ENCODE peak calls at places on chromosomes 2 and 18, in seven cellular contexts. D is MM.1S, T is neural progenitor cell, F is PC-3, H is fibroblast of lung, K is GM23248, Y is HepG2. J is an unnamed sample.

GRCh38 chr18:75548353-75548752 is 120.8 kb upstream of the SMIM21 start:
- DNase-seq in D (peak; percentile 35), T (peak; percentile 67), F (no peak), H (no peak), K (no peak), Y (no peak), J (no peak)

GRCh38 chr2:120635146-120635545 is 100.5 kb upstream of the GLI2 start:
- DNase-seq in D (no peak), T (no peak), F (no peak), H (no peak), K (no peak), Y (no peak), J (no peak)

GRCh38 chr2:224259831-224260230 is 142.1 kb downstream of the FAM124B start:
- DNase-seq in D (no peak), T (no peak), F (no peak), H (no peak), K (no peak), Y (no peak), J (no peak)

GRCh38 chr2:217438821-217439220 is 564.0 kb downstream of the TNS1 start:
- DNase-seq in D (no peak), T (no peak), F (no peak), H (no peak), K (no peak), Y (no peak), J (no peak)

GRCh38 chr18:2150566-2150965 is 420.7 kb downstream of the METTL4 start:
- DNase-seq in D (no peak), T (no peak), F (peak; percentile 48), H (peak; percentile 15), K (no peak), Y (no peak), J (no peak)

GRCh38 chr2:85324639-85325465 is 2.9 kb downstream of the TGOLN2 start:
- DNase-seq in D (no peak), T (no peak), F (no peak), H (peak; percentile 35), K (peak; percentile 60), Y (peak; percentile 99), J (peak; percentile 55)

GRCh38 chr2:7394195-7394594 is 477.0 kb downstream of the RNF144A start:
- DNase-seq in D (no peak), T (no peak), F (no peak), H (no peak), K (no peak), Y (no peak), J (no peak)

GRCh38 chr18:10320848-10321247 is 133.6 kb upstream of the APCDD1 start:
- DNase-seq in D (no peak), T (no peak), F (no peak), H (no peak), K (peak; percentile 68), Y (no peak), J (no peak)

GRCh38 chr2:62505649-62506420 is at the start of gene TMEM17:
- DNase-seq in D (peak; percentile 60), T (peak; percentile 93), F (peak; percentile 94), H (peak; percentile 94), K (peak; percentile 95), Y (no peak), J (peak; percentile 90)

GRCh38 chr18:48949606-48950535 is 894 bp downstream of the SMAD7 start:
- DNase-seq in D (peak; percentile 58), T (peak; percentile 81), F (peak; percentile 37), H (peak; percentile 62), K (peak; percentile 74), Y (no peak), J (peak; percentile 53)

DNA sequence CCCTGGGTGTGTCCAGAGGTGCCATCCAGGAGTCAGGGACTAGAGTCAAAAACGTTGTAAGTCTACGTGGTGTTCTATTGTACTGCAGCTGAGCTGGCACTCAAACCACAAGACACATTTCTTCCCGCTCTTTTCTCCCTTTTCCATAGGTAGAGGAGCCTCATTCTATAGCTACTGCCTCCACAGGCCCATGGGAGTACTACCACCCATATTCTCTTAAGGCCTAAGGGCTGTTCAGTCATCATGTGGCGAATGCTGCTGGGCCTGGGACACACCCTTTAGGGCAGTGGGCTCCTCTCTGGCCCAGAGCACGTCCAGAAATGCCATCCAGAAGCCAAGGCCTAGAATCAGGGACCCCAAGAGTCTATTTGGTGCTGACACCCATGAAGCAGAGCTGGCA is 1271.7 kb downstream of the CNTNAP5 start:
- DNase-seq in D (no peak), T (no peak), F (no peak), H (no peak), K (no peak), Y (no peak), J (no peak)
- H3K4me2 ChIP-seq in D (no peak overlapping the region), T (no peak overlapping the region), F (no peak overlapping the region), H (no peak overlapping the region), K (no peak overlapping the region), Y (no peak overlapping the region), J (no peak overlapping the region)

DNA sequence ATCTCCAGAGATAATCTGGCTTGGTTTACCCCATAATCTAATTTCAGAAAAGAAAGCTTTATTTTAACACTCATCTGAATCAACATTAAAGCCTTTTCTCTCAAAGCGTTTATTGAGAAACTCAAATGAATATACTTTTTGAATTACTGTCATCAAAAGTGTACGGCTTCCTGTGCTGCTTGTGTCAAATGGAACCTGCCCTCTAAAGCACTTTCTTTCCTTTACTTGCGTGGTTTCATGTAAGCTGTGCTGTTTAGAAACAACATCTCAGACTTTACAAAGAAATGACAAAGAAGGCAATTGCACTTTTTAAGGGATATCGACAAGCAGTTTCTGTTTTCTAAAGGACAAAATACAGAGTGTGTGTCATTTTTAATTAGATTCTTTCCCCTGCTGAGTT is 35.1 kb downstream of the CYBRD1 start:
- DNase-seq in D (no peak), T (peak; percentile 35), F (no peak), H (no peak), K (no peak), Y (no peak), J (no peak)
- H2AFZ ChIP-seq in D (no peak overlapping the region), T (no peak overlapping the region), F (no peak overlapping the region), H (no peak overlapping the region), K (no peak overlapping the region), Y (peak overlapping the region; percentile 76), J (no peak overlapping the region)

DNA sequence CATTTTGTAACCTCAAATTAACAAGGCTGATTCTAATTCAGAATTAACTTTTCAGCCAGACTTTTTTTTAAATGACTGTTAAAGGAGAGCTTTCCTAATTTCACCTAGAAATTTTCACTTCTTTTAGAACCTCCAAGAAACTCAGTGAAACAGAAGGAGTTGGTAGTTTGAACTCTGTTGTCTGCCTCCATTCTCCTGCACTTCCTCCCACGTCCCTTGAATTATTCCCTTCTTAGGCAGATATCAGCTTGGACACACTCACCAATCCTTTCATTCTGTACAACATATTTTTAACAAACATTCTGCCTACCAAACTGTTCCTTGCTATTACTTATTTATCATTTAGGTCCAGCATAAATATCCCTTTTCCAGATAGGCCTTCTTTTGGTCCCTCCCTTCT is 79.3 kb downstream of the COX7A2L start:
- DNase-seq in D (no peak), T (no peak), F (no peak), H (no peak), K (no peak), Y (no peak), J (no peak)
- H3K4me2 ChIP-seq in D (no peak overlapping the region), T (no peak overlapping the region), F (no peak overlapping the region), H (no peak overlapping the region), K (no peak overlapping the region), Y (no peak overlapping the region), J (no peak overlapping the region)

DNA sequence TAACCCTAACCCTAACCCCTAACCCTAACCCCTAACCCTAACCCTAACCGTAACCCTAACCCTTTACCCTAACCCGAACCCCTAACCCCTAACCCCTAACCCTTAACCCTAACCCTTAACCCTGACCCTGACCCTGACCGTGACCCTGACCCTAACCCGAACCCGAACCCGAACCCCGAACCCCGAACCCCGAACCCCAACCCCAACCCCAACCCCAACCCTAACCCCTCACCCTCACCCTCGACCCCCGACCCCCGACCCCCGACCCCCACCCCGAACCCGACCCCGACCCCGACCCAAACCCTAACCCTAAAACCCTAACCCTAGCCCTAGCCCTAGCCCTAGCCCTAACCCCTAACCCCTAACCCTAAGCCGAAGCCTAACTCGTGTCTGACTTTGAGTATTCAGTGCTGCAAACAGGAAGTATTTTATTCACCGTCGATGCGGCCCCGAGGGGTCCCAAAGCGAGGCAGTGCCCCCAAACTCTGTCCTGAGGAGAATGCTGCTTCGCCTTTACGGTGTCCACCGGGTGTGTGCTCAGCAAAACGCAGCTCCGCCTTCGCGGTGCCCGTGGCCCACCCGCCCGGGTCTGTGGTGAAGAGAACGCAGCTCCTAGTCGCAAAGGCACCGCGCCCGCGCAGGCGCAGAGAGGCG is 36.0 kb downstream of the FAM110C start:
- DNase-seq in D (no peak), T (peak; percentile 77), F (no peak), H (peak; percentile 11), K (peak; percentile 27), Y (no peak), J (peak; percentile 1)
- H2AFZ ChIP-seq in D (no peak overlapping the region), T (no peak overlapping the region), F (no peak overlapping the region), H (no peak overlapping the region), K (no peak overlapping the region), Y (no peak overlapping the region), J (no peak overlapping the region)

GRCh38 chr2:158013791-158014190 is 87.9 kb upstream of the UPP2 start:
- DNase-seq in D (peak; percentile 36), T (no peak), F (no peak), H (no peak), K (no peak), Y (no peak), J (no peak)
- H3K4me2 ChIP-seq in D (no peak overlapping the region), T (no peak overlapping the region), F (no peak overlapping the region), H (no peak overlapping the region), K (no peak overlapping the region), Y (no peak overlapping the region), J (no peak overlapping the region)

GRCh38 chr2:65466551-65466950 is 34.2 kb upstream of the SPRED2 start:
- DNase-seq in D (no peak), T (no peak), F (no peak), H (no peak), K (no peak), Y (no peak), J (no peak)
- H2AFZ ChIP-seq in D (no peak overlapping the region), T (no peak overlapping the region), F (no peak overlapping the region), H (no peak overlapping the region), K (no peak overlapping the region), Y (no peak overlapping the region), J (no peak overlapping the region)

DNA sequence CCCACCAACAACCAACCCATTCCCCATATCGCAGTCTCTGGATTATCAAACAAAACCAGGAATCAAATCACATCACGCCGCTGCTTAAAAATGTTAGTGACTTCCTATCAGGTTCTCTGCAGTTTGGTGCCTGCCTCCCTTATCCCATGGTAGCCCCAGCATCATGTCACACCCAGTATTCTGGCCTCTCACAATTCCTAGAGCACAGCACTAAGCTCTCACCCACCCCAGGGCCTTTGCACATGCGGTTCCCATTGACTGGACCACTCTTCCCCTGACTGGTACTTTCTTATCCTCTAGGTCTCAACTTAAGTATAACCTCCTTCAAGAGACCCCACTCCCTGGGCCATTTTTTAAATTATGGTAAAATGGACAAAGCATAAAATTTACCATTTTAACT is 12.8 kb downstream of the ATP8B1 start:
- DNase-seq in D (no peak), T (no peak), F (no peak), H (no peak), K (no peak), Y (no peak), J (no peak)
- H3K4me2 ChIP-seq in D (no peak overlapping the region), T (no peak overlapping the region), F (peak overlapping the region; percentile 82), H (peak overlapping the region; percentile 96), K (no peak overlapping the region), Y (no peak overlapping the region), J (no peak overlapping the region)

DNA sequence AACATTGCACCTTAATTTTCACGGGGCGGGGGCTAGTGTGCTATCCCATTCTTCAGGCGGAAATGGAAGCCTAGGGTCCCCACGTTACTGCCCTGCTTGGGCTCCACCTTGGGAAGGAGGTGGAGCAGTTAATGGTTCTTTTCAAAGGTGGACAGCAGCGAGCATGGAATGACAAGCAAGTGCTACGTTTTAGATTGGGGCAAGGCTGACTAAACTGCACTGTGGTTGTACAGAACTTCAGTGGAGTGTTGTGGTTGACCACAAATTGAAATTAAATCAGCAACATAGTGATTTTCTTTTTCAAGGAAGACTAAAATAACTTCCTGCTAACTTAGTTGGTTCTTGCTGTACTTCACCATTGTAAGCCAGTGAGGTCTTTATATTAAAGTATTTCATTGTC is 47.0 kb downstream of the CHRNA1 start:
- DNase-seq in D (peak; percentile 69), T (no peak), F (no peak), H (peak; percentile 12), K (peak; percentile 50), Y (no peak), J (no peak)
- H2AFZ ChIP-seq in D (no peak overlapping the region), T (no peak overlapping the region), F (no peak overlapping the region), H (no peak overlapping the region), K (no peak overlapping the region), Y (no peak overlapping the region), J (no peak overlapping the region)